ENCODE peak calls at places on chromosomes 13 and 19, in five cellular contexts. P is fibroblast of lung, H is IMR-90, U is keratinocyte, L is kidney. Q is an unnamed sample.

GRCh38 chr13:110702591-110703526 is 3.1 kb downstream of the CARS2 start:
- DNase-seq in P (peak), H (peak), U (no peak), L (no peak), Q (peak)

GRCh38 chr19:30662211-30662861 is 290.2 kb downstream of the ZNF536 start:
- DNase-seq in P (peak), H (no peak), U (no peak), L (no peak), Q (peak)

GRCh38 chr19:44694184-44694579 is 4.8 kb upstream of the CEACAM16 start:
- DNase-seq in P (no peak), H (no peak), U (no peak), L (no peak), Q (peak)

GRCh38 chr13:26954981-26955380 is 194.4 kb upstream of the GPR12 start:
- DNase-seq in P (no peak), H (no peak), U (no peak), L (no peak), Q (no peak)

GRCh38 chr13:100715604-100716003 is 41.0 kb upstream of the TMTC4 start:
- DNase-seq in P (no peak), H (no peak), U (no peak), L (no peak), Q (no peak)

GRCh38 chr13:97273341-97273831 is 51.3 kb downstream of the MBNL2 start:
- DNase-seq in P (peak), H (no peak), U (peak), L (no peak), Q (no peak)

GRCh38 chr19:48511321-48511731 is 309 bp downstream of the LMTK3 start:
- DNase-seq in P (no peak), H (no peak), U (no peak), L (no peak), Q (peak)

GRCh38 chr19:35155981-35156672 is 1.6 kb downstream of the FXYD5 start:
- DNase-seq in P (no peak), H (no peak), U (no peak), L (no peak), Q (no peak)

GRCh38 chr19:47020992-47021496 is 1.4 kb downstream of the NPAS1 start:
- DNase-seq in P (no peak), H (no peak), U (no peak), L (no peak), Q (peak)

GRCh38 chr13:99655351-99656091 is 154.2 kb downstream of the TM9SF2 start:
- DNase-seq in P (peak), H (peak), U (peak), L (no peak), Q (no peak)

DNA sequence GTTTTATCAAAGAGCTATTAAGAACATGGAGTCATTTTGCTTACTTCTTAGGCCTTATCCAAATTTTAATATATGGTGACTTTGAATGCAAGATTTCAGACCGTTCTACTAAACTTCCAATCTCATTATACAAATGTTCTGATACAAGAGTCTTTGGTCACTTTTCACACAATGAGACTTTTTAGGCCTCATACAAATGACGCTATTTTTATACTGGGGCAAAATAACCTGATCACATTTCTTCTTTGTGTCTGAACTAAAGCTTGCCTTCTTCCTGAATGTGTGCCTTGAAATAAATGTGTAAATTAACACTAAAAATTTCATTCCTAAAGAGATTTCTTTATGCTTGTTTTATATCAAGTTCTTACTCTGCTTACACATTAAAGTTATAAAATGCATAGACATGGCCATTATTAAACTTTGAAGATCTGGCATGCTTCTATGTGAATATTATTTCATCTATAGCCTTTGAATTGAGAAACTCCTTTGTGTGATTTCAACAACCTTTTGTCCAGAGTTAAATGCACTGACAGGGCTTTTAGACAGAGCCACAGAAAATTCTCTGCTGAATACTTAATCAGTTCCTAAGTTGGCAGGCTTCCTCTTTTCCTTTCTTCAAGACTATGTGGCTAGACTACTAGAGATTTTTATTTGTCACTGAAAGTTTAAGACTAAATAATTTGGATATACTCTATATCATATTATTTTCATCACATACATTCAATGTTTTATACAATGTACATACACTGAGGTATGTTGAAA is 86.1 kb downstream of the EDNRB start:
- DNase-seq in P (peak), H (peak), U (no peak), L (no peak), Q (no peak)
- H3K27ac ChIP-seq in P (no peak), H (no peak), U (no peak), L (no peak), Q (peak)

GRCh38 chr19:17262557-17262956 is 2.0 kb downstream of the USHBP1 start:
- DNase-seq in P (no peak), H (no peak), U (no peak), L (no peak), Q (no peak)

GRCh38 chr19:17266026-17266425 is 1.2 kb upstream of the BABAM1 start:
- DNase-seq in P (no peak), H (no peak), U (no peak), L (no peak), Q (no peak)

GRCh38 chr19:17266589-17266974 is 661 bp upstream of the BABAM1 start:
- DNase-seq in P (no peak), H (no peak), U (no peak), L (no peak), Q (no peak)

GRCh38 chr19:17264641-17264979 is at the start of gene USHBP1:
- DNase-seq in P (no peak), H (no peak), U (no peak), L (no peak), Q (peak)

DNA sequence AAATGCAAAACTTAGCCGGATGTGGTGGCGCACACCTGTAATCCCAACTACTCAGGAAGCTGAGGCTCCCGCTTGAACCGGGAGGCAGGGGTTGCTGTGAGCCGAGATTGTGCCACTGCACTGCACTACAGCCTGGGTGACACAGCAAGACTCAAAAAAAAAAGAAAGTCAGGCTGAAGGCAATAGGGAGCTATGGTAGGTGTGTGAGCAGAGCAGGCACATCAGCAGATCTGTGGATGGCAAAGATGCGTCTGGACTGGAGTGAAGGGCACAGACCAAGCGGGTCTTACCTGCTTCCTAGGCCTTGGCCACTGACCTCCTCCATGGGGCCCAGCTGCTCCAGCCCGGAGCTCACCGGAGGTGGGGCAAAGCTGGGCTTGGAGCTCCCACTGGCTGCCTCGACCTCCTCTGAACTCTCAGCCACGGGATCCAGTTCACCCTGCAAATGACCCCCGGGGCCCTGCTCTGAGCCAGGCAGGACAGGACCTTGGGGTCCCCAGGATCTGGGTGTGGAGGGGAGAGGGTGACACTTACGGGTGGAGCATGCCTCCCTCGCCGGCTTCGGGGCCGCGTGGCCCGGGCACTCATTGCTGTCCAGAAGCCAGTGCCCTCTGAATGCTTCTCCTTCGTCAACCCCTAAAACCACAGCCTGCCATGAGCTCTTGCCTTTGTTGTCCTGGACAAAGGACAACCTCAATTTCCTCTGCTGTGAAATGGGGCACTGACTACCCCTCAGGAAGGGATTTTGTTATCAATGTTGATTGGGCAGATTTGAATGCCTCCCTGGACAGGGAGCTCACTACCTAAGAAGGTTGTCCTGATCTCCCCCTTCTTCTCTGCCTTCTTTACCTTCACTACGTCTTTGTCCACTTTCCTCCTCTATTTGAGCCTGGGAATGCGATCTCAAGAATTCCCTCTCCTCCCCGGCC is 569 bp downstream of the USHBP1 start:
- DNase-seq in P (no peak), H (no peak), U (no peak), L (no peak), Q (no peak)
- H3K4me3 ChIP-seq in P (no peak), H (no peak), U (no peak), L (peak), Q (no peak)

GRCh38 chr19:5805465-5806132 is 732 bp downstream of the NRTN start:
- DNase-seq in P (peak), H (peak), U (no peak), L (peak), Q (peak)
- H3K9ac ChIP-seq in P (no peak), H (no peak), U (no peak), L (no peak), Q (no peak)

GRCh38 chr19:4077011-4077382 is 10.3 kb upstream of the ZBTB7A start:
- DNase-seq in P (no peak), H (no peak), U (no peak), L (no peak), Q (peak)

GRCh38 chr19:4080473-4080872 is 13.8 kb upstream of the ZBTB7A start:
- DNase-seq in P (no peak), H (no peak), U (no peak), L (no peak), Q (no peak)

GRCh38 chr19:4075373-4075772 is 8.7 kb upstream of the ZBTB7A start:
- DNase-seq in P (peak), H (no peak), U (no peak), L (no peak), Q (no peak)

GRCh38 chr19:4081441-4082129 is 14.9 kb upstream of the ZBTB7A start:
- DNase-seq in P (no peak), H (no peak), U (no peak), L (peak), Q (no peak)

DNA sequence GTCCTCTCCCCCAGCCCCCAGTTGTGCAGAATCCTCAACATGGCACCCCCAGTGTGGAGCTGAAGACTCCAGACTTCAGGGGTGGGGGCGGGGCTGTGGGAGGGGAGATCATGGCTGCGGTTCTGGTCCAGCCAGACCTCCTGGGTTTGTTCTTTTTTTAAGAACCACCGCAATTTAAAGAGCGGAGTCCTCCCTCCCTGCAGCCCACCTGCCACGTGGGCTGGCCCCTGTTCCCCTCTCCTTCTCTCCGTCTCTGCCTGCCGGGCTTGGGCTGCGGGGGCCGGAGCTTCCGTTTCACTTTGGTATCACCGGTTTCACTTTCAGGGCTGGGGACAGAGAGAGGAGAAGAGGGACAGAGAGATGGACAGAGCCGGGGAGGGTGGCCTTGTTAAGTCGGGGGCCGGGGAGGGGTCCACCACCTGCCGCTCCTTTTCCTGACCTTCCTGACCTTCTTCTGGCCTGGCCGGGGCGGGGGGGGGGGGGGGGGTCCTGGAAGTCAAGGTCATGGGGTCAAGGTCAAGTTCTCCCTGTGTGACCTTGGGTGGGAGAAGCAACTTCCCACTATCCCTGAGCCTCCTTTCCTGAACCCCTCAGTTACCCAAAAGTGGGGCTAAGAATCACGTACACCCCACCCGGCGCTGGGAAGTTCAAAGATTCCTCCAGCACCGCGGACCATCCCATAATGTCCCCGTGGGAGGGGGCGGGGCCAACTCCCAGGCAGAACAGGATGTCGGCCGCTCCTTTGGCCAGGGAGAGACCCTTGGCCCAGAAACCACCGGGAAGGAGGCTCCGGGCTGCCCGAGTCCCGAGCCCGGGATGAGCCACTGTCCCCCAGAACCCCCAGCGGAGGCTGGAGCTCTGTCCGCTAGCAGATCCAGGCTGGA is 11.3 kb upstream of the ZBTB7A start:
- DNase-seq in P (no peak), H (no peak), U (no peak), L (peak), Q (peak)
- H3K27ac ChIP-seq in P (peak), H (peak), U (no peak), L (peak), Q (no peak)

GRCh38 chr19:15457701-15458484 is 6.5 kb downstream of the RASAL3 start:
- DNase-seq in P (no peak), H (no peak), U (no peak), L (no peak), Q (no peak)
- H3K4me3 ChIP-seq in P (no peak), H (no peak), U (no peak), L (no peak), Q (no peak)

GRCh38 chr13:91627952-91628739 is 229.7 kb downstream of the GPC5 start:
- DNase-seq in P (no peak), H (no peak), U (no peak), L (no peak), Q (no peak)

GRCh38 chr13:91630916-91631315 is 232.5 kb downstream of the GPC5 start:
- DNase-seq in P (peak), H (no peak), U (no peak), L (no peak), Q (no peak)

DNA sequence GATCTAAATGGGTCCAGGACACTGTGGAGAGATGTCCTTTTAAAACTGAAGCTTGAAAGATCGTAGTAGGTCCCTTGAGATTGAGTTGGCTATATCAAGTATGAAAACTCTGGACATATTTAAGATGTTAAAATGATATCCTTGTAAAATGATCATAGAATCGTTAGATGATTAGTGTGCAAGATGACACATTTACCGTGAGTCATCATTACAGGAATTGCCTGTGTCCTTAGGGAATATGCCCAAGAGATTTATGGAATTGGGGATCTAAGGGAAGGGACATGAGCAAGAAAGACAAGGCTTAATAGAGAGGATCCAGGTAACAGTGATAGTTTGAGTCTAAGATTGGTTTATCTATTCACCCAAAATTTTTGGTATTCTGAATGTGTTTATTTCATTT is 233.7 kb downstream of the GPC5 start:
- DNase-seq in P (peak), H (peak), U (no peak), L (no peak), Q (no peak)
- H3K9ac ChIP-seq in P (no peak), H (no peak), U (no peak), L (no peak), Q (no peak)

GRCh38 chr19:39427707-39428106 is 8.0 kb downstream of the RPS16 start:
- DNase-seq in P (no peak), H (no peak), U (no peak), L (no peak), Q (no peak)
- H3K27ac ChIP-seq in P (peak), H (peak), U (no peak), L (no peak), Q (peak)

GRCh38 chr13:114067381-114067885 is 65.0 kb downstream of the RASA3 start:
- DNase-seq in P (peak), H (peak), U (no peak), L (peak), Q (no peak)
- H3K4me3 ChIP-seq in P (peak), H (no peak), U (no peak), L (no peak), Q (no peak)

GRCh38 chr19:40567040-40567749 is 9.5 kb upstream of the SHKBP1 start:
- DNase-seq in P (peak), H (no peak), U (no peak), L (peak), Q (no peak)
- H3K9ac ChIP-seq in P (no peak), H (no peak), U (no peak), L (no peak), Q (no peak)

GRCh38 chr13:39881383-39881782 is 225.9 kb downstream of the COG6 start:
- DNase-seq in P (no peak), H (no peak), U (no peak), L (no peak), Q (no peak)
- H3K27ac ChIP-seq in P (no peak), H (no peak), U (no peak), L (no peak), Q (no peak)

Q was measured in endodermal cell.